ENCODE peak calls at places on chromosomes 4 and X, in seven cellular contexts. D is cardiac muscle cell, S is GM20000, U is psoas muscle, K is RWPE1, H is AG09319, E is AG04450. F is an unnamed sample.

GRCh38 chr4:82515705-82516104 is 46.1 kb downstream of the TMEM150C start:
- DNase-seq in K (no peak), D (peak; percentile 29), U (no peak), H (peak; percentile 69), S (no peak), E (no peak), F (no peak)

GRCh38 chr4:21457086-21457840 is 491.3 kb downstream of the KCNIP4 start:
- DNase-seq in H (no peak), D (no peak), E (no peak), U (no peak), K (no peak), S (no peak), F (no peak)

GRCh38 chr4:73735231-73735630 is 5.1 kb upstream of the CXCL8 start:
- DNase-seq in D (no peak), S (peak; percentile 40), K (no peak), E (peak; percentile 6), H (no peak), U (no peak), F (peak; percentile 49)

GRCh38 chr4:122917731-122918130 is 4.7 kb downstream of the NUDT6 start:
- DNase-seq in H (no peak), S (no peak), U (no peak), D (no peak), E (no peak), K (no peak), F (no peak)

GRCh38 chrX:15202458-15203177 is 67.3 kb downstream of the ASB9 start:
- DNase-seq in E (no peak), U (no peak), H (no peak), S (peak; percentile 1), D (no peak), K (no peak), F (no peak)

GRCh38 chrX:133461226-133461625 is 45.9 kb upstream of the GPC4 start:
- DNase-seq in S (no peak), E (no peak), U (no peak), H (no peak), K (no peak), D (no peak), F (no peak)

GRCh38 chrX:151896734-151897474 is 15.8 kb upstream of the MAGEA4 start:
- DNase-seq in S (no peak), E (no peak), H (peak; percentile 19), D (no peak), U (no peak), K (no peak), F (no peak)

GRCh38 chr4:73864365-73864764 is 4.8 kb upstream of the CXCL1 start:
- DNase-seq in K (peak; percentile 25), H (no peak), U (no peak), S (peak; percentile 31), D (peak; percentile 7), E (no peak), F (peak; percentile 20)

GRCh38 chrX:53262918-53263394 is 18.4 kb downstream of the IQSEC2 start:
- DNase-seq in H (no peak), U (no peak), K (no peak), E (no peak), S (no peak), D (no peak), F (no peak)

GRCh38 chrX:56783996-56784620 is 55.1 kb downstream of the NBDY start:
- DNase-seq in E (no peak), U (no peak), S (no peak), D (no peak), K (no peak), H (no peak), F (no peak)

GRCh38 chr4:84639143-84639542 is 56.2 kb downstream of the CDS1 start:
- DNase-seq in D (no peak), K (no peak), E (no peak), S (no peak), H (no peak), U (no peak), F (no peak)

GRCh38 chrX:71626576-71626975 is 8.3 kb upstream of the CXCR3 start:
- DNase-seq in D (no peak), S (no peak), E (no peak), K (no peak), U (no peak), H (no peak), F (no peak)

GRCh38 chr4:2009651-2010233 is 968 bp upstream of the NELFA start:
- DNase-seq in K (peak; percentile 55), H (no peak), D (peak; percentile 77), S (peak; percentile 72), U (peak; percentile 85), E (no peak), F (peak; percentile 67)
- TF ChIP-seq CTCF in K (peak; percentile 24), H (peak; percentile 16), D (peak; percentile 37), S (no peak), U (peak; percentile 39), E (peak; percentile 38), F (no peak)

GRCh38 chr4:149371021-149371420 is 444.6 kb downstream of the IQCM start:
- DNase-seq in D (peak; percentile 73), K (peak; percentile 56), U (no peak), E (peak; percentile 23), H (peak; percentile 40), S (peak; percentile 30), F (peak; percentile 17)
- TF ChIP-seq CTCF in D (peak; percentile 44), K (peak; percentile 59), U (peak; percentile 27), E (peak; percentile 62), H (peak; percentile 50), S (no peak), F (peak; percentile 26)

GRCh38 chrX:51182545-51182944 is 150.1 kb upstream of the NUDT10 start:
- DNase-seq in S (no peak), K (no peak), E (no peak), D (peak; percentile 12), H (no peak), U (no peak), F (no peak)
- TF ChIP-seq CTCF in S (no peak), K (no peak), E (no peak), D (no peak), H (no peak), U (no peak), F (peak; percentile 5)

GRCh38 chrX:49164589-49165360 is 2.2 kb downstream of the MAGIX start:
- DNase-seq in H (no peak), D (no peak), S (no peak), K (no peak), U (no peak), E (no peak), F (no peak)

GRCh38 chrX:49166914-49167739 is 4.6 kb downstream of the MAGIX start:
- DNase-seq in U (peak; percentile 85), E (no peak), S (no peak), H (no peak), K (no peak), D (peak; percentile 53), F (no peak)

GRCh38 chrX:49167740-49168108 is 4.0 kb upstream of the PLP2 start:
- DNase-seq in K (no peak), U (no peak), D (no peak), E (no peak), H (no peak), S (no peak), F (no peak)

GRCh38 chrX:49163555-49164419 is 1.2 kb downstream of the MAGIX start:
- DNase-seq in K (peak; percentile 66), S (peak; percentile 87), U (peak; percentile 95), D (peak; percentile 81), H (peak; percentile 42), E (no peak), F (peak; percentile 84)

GRCh38 chrX:49165901-49166881 is 3.6 kb downstream of the MAGIX start:
- DNase-seq in E (no peak), D (peak; percentile 84), K (peak; percentile 80), S (peak; percentile 51), U (peak; percentile 91), H (no peak), F (no peak)
- TF ChIP-seq CTCF in E (no peak), D (no peak), K (peak; percentile 45), S (no peak), U (peak; percentile 27), H (no peak), F (no peak)

GRCh38 chrX:18984381-18985185 is 669 bp upstream of the PHKA2 start:
- DNase-seq in S (peak; percentile 91), E (no peak), D (peak; percentile 82), U (peak; percentile 90), H (peak; percentile 27), K (peak; percentile 76), F (peak; percentile 91)
- TF ChIP-seq CTCF in S (no peak), E (peak; percentile 54), D (peak; percentile 46), U (peak; percentile 45), H (peak; percentile 47), K (no peak), F (peak; percentile 8)

DNA sequence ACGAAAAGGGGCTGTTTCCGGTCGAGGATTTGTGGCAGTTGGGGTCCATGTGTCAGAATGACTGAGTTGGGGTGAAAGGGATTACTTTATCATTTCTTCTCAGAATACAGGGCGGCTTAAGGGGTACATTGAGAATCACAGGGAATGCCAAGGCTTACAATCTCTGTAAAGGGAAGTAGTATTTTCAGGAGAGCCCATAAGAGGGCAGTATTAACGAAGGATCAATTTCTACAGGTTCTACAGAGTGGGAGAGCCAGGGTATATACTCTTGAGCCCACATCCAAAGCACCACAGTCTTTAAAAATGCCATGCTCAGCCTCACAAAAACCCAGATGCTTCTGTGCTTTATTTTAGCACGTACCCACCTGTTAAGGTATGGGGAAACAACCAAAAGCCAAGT is 67.7 kb upstream of the ZXDA start:
- DNase-seq in U (no peak), E (no peak), K (no peak), S (no peak), D (no peak), H (no peak), F (no peak)
- TF ChIP-seq CTCF in U (no peak), E (no peak), K (no peak), S (no peak), D (no peak), H (no peak), F (no peak)

GRCh38 chr4:29726938-29727337 is 993.2 kb upstream of the PCDH7 start:
- DNase-seq in D (no peak), H (no peak), S (no peak), E (no peak), U (no peak), K (no peak), F (no peak)
- TF ChIP-seq CTCF in D (no peak), H (no peak), S (no peak), E (no peak), U (no peak), K (no peak), F (no peak)

GRCh38 chr4:141703497-141703896 is 67.1 kb downstream of the IL15 start:
- DNase-seq in E (no peak), D (no peak), K (no peak), U (no peak), H (no peak), S (no peak), F (no peak)
- TF ChIP-seq CTCF in E (no peak), D (peak; percentile 13), K (no peak), U (no peak), H (no peak), S (no peak), F (no peak)

DNA sequence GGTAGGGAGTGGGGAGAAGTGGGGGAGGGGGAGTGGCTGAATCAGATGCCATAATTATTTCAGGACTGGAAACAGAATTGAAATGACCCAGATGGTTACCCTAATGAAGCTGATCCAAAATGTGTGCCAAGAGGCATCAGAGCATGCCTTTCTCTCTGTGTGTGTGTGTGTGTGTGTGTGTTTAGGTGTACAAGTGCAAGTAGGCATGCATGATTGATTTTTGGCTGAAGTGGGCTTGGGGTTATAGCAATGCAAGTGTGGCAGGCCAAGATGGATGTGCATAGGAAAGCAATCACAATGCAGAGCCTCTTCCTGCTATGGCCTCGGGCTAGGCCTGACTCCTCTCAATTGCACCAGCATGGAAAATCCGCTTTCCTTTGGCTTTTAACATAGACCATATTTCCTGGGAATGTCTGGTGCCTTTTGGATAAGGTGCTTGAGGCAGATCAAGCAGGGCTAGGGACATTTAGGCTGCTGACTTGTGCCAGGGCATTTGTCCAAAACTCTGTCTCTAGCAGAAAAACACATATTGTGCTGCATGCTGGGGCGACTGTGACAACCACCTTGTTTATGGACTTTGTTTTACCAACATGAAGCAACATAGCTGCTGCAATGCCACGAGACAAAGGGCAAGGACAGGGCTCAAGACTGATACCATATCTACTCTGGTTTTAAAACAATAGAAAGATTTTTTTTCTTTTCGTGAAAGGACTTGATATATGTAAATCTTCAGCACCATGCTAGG is 395.7 kb downstream of the RAPGEF2 start:
- DNase-seq in H (no peak), S (no peak), U (no peak), D (no peak), K (no peak), E (no peak), F (no peak)
- TF ChIP-seq CTCF in H (no peak), S (no peak), U (no peak), D (no peak), K (no peak), E (no peak), F (no peak)

F was measured in GM13976.